ENCODE peak calls at places on chromosomes 1 and 21, in ten cellular contexts. C is RCC 7860; B is NCI-H226; S is stimulated activated CD4-positive, alpha-beta T cell treated with anti-CD3 and anti-CD28 coated beads, Interleukin-4, amount 100 ng/mL, for 4 hours; U is NK-92 treated with Interleukin-12 subunit alpha and Interleukin-12 subunit beta, amount 100 ng/mL, for 24 hours; I is CD4-positive, alpha-beta T cell; Z is Right ventricle myocardium superior; M is neural progenitor cell; P is activated CD4-positive, alpha-beta T cell treated with anti-CD3 and anti-CD28 coated beads, Interleukin-2, amount 50 U/mL, for 24 hours; X is WTC11. R is an unnamed sample.

GRCh38 chr1:54177726-54178125 is 22.1 kb downstream of the CYB5RL start:
- DNase-seq in C (no peak), B (no peak), S (no peak), U (no peak), I (no peak), Z (no peak), M (no peak), P (no peak), X (no peak), R (no peak)

GRCh38 chr1:173447224-173447623 is 29.9 kb upstream of the PRDX6 start:
- DNase-seq in C (no peak), B (no peak), S (no peak), U (no peak), I (no peak), Z (no peak), M (no peak), P (no peak), X (no peak), R (no peak)

GRCh38 chr1:96362623-96363022 is 359.0 kb upstream of the PTBP2 start:
- DNase-seq in C (peak; percentile 99), B (peak; percentile 97), S (no peak), U (peak; percentile 19), I (no peak), Z (no peak), M (no peak), P (peak; percentile 3), X (no peak), R (peak; percentile 98)

GRCh38 chr1:112603012-112603411 is 15.9 kb downstream of the ST7L start:
- DNase-seq in C (no peak), B (no peak), S (no peak), U (no peak), I (no peak), Z (no peak), M (no peak), P (no peak), X (no peak), R (no peak)

GRCh38 chr1:8765253-8765652 is 52.2 kb downstream of the RERE start:
- DNase-seq in C (no peak), B (no peak), S (no peak), U (no peak), I (no peak), Z (no peak), M (no peak), P (no peak), X (no peak), R (no peak)

GRCh38 chr21:38787461-38788274 is 18.1 kb upstream of the ETS2 start:
- DNase-seq in C (peak; percentile 97), B (peak; percentile 61), S (no peak), U (no peak), I (no peak), Z (no peak), M (no peak), P (no peak), X (no peak), R (peak; percentile 95)

GRCh38 chr1:109763646-109764415 is at the start of gene EPS8L3:
- DNase-seq in C (no peak), B (no peak), S (no peak), U (no peak), I (no peak), Z (peak; percentile 37), M (no peak), P (no peak), X (no peak), R (no peak)

GRCh38 chr1:35434703-35435102 is 122.5 kb downstream of the KIAA0319L start:
- DNase-seq in C (no peak), B (no peak), S (no peak), U (no peak), I (no peak), Z (no peak), M (no peak), P (no peak), X (no peak), R (no peak)

GRCh38 chr1:109206324-109206723 is 7.4 kb upstream of the SARS1 start:
- DNase-seq in C (no peak), B (no peak), S (no peak), U (no peak), I (no peak), Z (no peak), M (no peak), P (no peak), X (no peak), R (no peak)

GRCh38 chr1:38246955-38247952 is 200.7 kb upstream of the POU3F1 start:
- DNase-seq in C (peak; percentile 10), B (no peak), S (no peak), U (no peak), I (no peak), Z (no peak), M (peak; percentile 28), P (no peak), X (no peak), R (no peak)

GRCh38 chr1:115117303-115117702 is 28.0 kb upstream of the TSPAN2 start:
- DNase-seq in C (no peak), B (no peak), S (no peak), U (no peak), I (no peak), Z (no peak), M (no peak), P (no peak), X (no peak), R (peak; percentile 42)

GRCh38 chr21:36211660-36212512 is 55.3 kb downstream of the DOP1B start:
- DNase-seq in C (peak; percentile 100), B (peak; percentile 76), S (no peak), U (no peak), I (no peak), Z (no peak), M (no peak), P (no peak), X (no peak), R (peak; percentile 35)

GRCh38 chr1:187244623-187245022 is 415.9 kb downstream of the PLA2G4A start:
- DNase-seq in C (no peak), B (peak; percentile 24), S (no peak), U (no peak), I (no peak), Z (no peak), M (no peak), P (no peak), X (no peak), R (peak; percentile 85)

GRCh38 chr1:81679972-81680371 is 120.8 kb upstream of the ADGRL2 start:
- DNase-seq in C (no peak), B (peak; percentile 41), S (no peak), U (no peak), I (no peak), Z (peak; percentile 53), M (peak; percentile 82), P (no peak), X (no peak), R (no peak)

GRCh38 chr1:115258302-115258866 is 79.7 kb downstream of the NGF start:
- DNase-seq in C (peak; percentile 86), B (peak; percentile 34), S (no peak), U (peak; percentile 5), I (no peak), Z (no peak), M (no peak), P (no peak), X (no peak), R (peak; percentile 67)

GRCh38 chr1:155002479-155003226 is at the start of gene ZBTB7B:
- DNase-seq in C (no peak), B (no peak), S (no peak), U (peak; percentile 54), I (no peak), Z (peak; percentile 69), M (peak; percentile 59), P (no peak), X (peak; percentile 42), R (no peak)

GRCh38 chr1:214337536-214337935 is 56.6 kb downstream of the SMYD2 start:
- DNase-seq in C (no peak), B (no peak), S (no peak), U (no peak), I (no peak), Z (no peak), M (peak; percentile 29), P (no peak), X (no peak), R (no peak)

GRCh38 chr1:185297986-185298385 is 19.1 kb downstream of the IVNS1ABP start:
- DNase-seq in C (no peak), B (peak; percentile 33), S (no peak), U (no peak), I (no peak), Z (no peak), M (no peak), P (no peak), X (no peak), R (no peak)

GRCh38 chr1:162571696-162572095 is 10.2 kb downstream of the UAP1 start:
- DNase-seq in C (no peak), B (no peak), S (no peak), U (no peak), I (no peak), Z (no peak), M (no peak), P (no peak), X (no peak), R (no peak)

GRCh38 chr1:46310321-46310720 is 6.8 kb downstream of the UQCRH start:
- DNase-seq in C (no peak), B (no peak), S (no peak), U (no peak), I (no peak), Z (no peak), M (no peak), P (no peak), X (no peak), R (no peak)

GRCh38 chr1:156025873-156026272 is 5.1 kb upstream of the SSR2 start:
- DNase-seq in C (no peak), B (no peak), S (no peak), U (no peak), I (peak; percentile 11), Z (no peak), M (peak; percentile 84), P (no peak), X (peak; percentile 72), R (no peak)

GRCh38 chr1:162878000-162878596 is 17.1 kb upstream of the CCDC190 start:
- DNase-seq in C (peak; percentile 59), B (peak; percentile 66), S (no peak), U (peak; percentile 20), I (no peak), Z (peak; percentile 43), M (peak; percentile 73), P (no peak), X (peak; percentile 83), R (peak; percentile 60)

GRCh38 chr1:44867801-44868200 is 24.7 kb upstream of the PTCH2 start:
- DNase-seq in C (no peak), B (no peak), S (no peak), U (no peak), I (no peak), Z (no peak), M (no peak), P (no peak), X (no peak), R (no peak)

GRCh38 chr21:33278736-33279135 is 12.6 kb downstream of the IL10RB start:
- DNase-seq in C (no peak), B (no peak), S (no peak), U (no peak), I (no peak), Z (no peak), M (no peak), P (no peak), X (no peak), R (peak; percentile 77)

GRCh38 chr1:162554258-162554657 is 7.3 kb upstream of the UAP1 start:
- DNase-seq in C (no peak), B (no peak), S (no peak), U (no peak), I (no peak), Z (no peak), M (no peak), P (no peak), X (no peak), R (no peak)

R was measured in foreskin keratinocyte.